ENCODE peak calls at places on chromosomes 6 and 20, in nine cellular contexts. S is hippocampal formation; E is HTR-8/SVneo; O is effector CD8-positive, alpha-beta T cell; W is left colon; L is CD8-positive, alpha-beta memory T cell; T is C1 segment of cervical spinal cord; F is nephron progenitor cell; C is left lobe of liver. H is an unnamed sample.

GRCh38 chr6:104431096-104431495 is 428.6 kb downstream of the HACE1 start:
- DNase-seq in S (no peak), E (no peak), O (no peak), W (no peak), L (no peak), T (no peak), F (no peak), C (no peak), H (no peak)

GRCh38 chr6:19804362-19805145 is 32.6 kb upstream of the ID4 start:
- DNase-seq in S (peak), E (peak), O (no peak), W (peak), L (no peak), T (peak), F (peak), C (peak), H (no peak)

GRCh38 chr6:48658910-48659309 is 547.9 kb upstream of the PTCHD4 start:
- DNase-seq in S (no peak), E (no peak), O (no peak), W (no peak), L (no peak), T (no peak), F (no peak), C (no peak), H (no peak)

GRCh38 chr20:50320910-50321796 is 130.5 kb downstream of the CEBPB start:
- DNase-seq in S (no peak), E (peak), O (no peak), W (peak), L (no peak), T (no peak), F (peak), C (no peak), H (no peak)

GRCh38 chr20:41577129-41578009 is 40.8 kb downstream of the CHD6 start:
- DNase-seq in S (no peak), E (no peak), O (no peak), W (no peak), L (no peak), T (no peak), F (no peak), C (no peak), H (no peak)

GRCh38 chr6:158812611-158813010 is 6.6 kb downstream of the EZR start:
- DNase-seq in S (no peak), E (no peak), O (no peak), W (no peak), L (no peak), T (no peak), F (no peak), C (no peak), H (no peak)

GRCh38 chr6:18823782-18824386 is 436.7 kb downstream of the RNF144B start:
- DNase-seq in S (no peak), E (no peak), O (no peak), W (peak), L (no peak), T (no peak), F (peak), C (no peak), H (no peak)

GRCh38 chr6:131258816-131259476 is 123.7 kb downstream of the AKAP7 start:
- DNase-seq in S (no peak), E (no peak), O (no peak), W (peak), L (no peak), T (no peak), F (peak), C (no peak), H (no peak)

GRCh38 chr6:41278699-41279405 is 7.6 kb downstream of the TREM1 start:
- DNase-seq in S (peak), E (peak), O (peak), W (peak), L (peak), T (no peak), F (peak), C (no peak), H (peak)

GRCh38 chr20:45138451-45139300 is 14.4 kb upstream of the WFDC12 start:
- DNase-seq in S (no peak), E (peak), O (no peak), W (peak), L (peak), T (no peak), F (peak), C (no peak), H (peak)